ENCODE peak calls at places on chromosomes 1 and 21, in six cellular contexts. B is cardiac muscle cell, Y is aorta, X is heart right ventricle, R is colonic mucosa, P is K562. V is an unnamed sample.
A peak's percentile ranks its signal among the peaks of the same experiment; 100 is the strongest.

GRCh38 chr1:8206397-8206796 is 111.5 kb upstream of the SLC45A1 start:
- DNase-seq in R (no peak), P (no peak), B (no peak), Y (no peak), X (no peak), V (no peak)

GRCh38 chr1:231444059-231444458 is 22.0 kb upstream of the EGLN1 start:
- DNase-seq in R (no peak), B (no peak), Y (no peak), X (no peak), P (no peak), V (no peak)

GRCh38 chr1:1434131-1434811 is 1.2 kb upstream of the VWA1 start:
- DNase-seq in P (peak; percentile 33), R (peak; percentile 40), B (peak; percentile 52), X (peak; percentile 77), Y (peak; percentile 54), V (peak; percentile 75)

GRCh38 chr1:17075470-17076255 is 21.8 kb upstream of the SDHB start:
- DNase-seq in R (peak; percentile 51), P (peak; percentile 61), X (no peak), B (peak; percentile 17), Y (no peak), V (no peak)

GRCh38 chr1:154433161-154433681 is 28.1 kb downstream of the IL6R start:
- DNase-seq in B (no peak), P (no peak), R (no peak), Y (no peak), X (no peak), V (no peak)

GRCh38 chr1:247204177-247204647 is 32.4 kb upstream of the ZNF124 start:
- DNase-seq in Y (no peak), P (no peak), X (no peak), R (no peak), B (no peak), V (no peak)

GRCh38 chr1:71236503-71236902 is 155.7 kb upstream of the ZRANB2 start:
- DNase-seq in R (no peak), B (no peak), Y (no peak), P (no peak), X (no peak), V (no peak)

GRCh38 chr21:41879190-41879998 is at the start of gene PRDM15:
- DNase-seq in R (peak; percentile 82), P (peak; percentile 92), X (peak; percentile 86), Y (peak; percentile 89), B (peak; percentile 90), V (peak; percentile 86)

GRCh38 chr1:9996624-9997582 is at the start of gene RBP7:
- DNase-seq in X (peak; percentile 6), B (peak; percentile 22), Y (no peak), P (no peak), R (peak; percentile 26), V (peak; percentile 36)

GRCh38 chr1:158007949-158008386 is 14.5 kb downstream of the KIRREL1 start:
- DNase-seq in B (no peak), Y (no peak), P (no peak), R (no peak), X (no peak), V (no peak)

GRCh38 chr21:44436958-44437357 is 18.4 kb upstream of the LRRC3 start:
- DNase-seq in P (no peak), R (no peak), B (no peak), Y (peak; percentile 8), X (no peak), V (peak; percentile 8)

GRCh38 chr21:41926807-41927171 is 27.0 kb downstream of the C2CD2 start:
- DNase-seq in Y (no peak), B (no peak), R (no peak), P (no peak), X (no peak), V (no peak)

GRCh38 chr1:46535063-46535462 is 16.4 kb downstream of the KNCN start:
- DNase-seq in Y (no peak), P (peak; percentile 74), B (peak; percentile 51), X (no peak), R (peak; percentile 51), V (no peak)

GRCh38 chr1:75855010-75855409 is 58.3 kb downstream of the MSH4 start:
- DNase-seq in B (no peak), P (no peak), R (no peak), X (no peak), Y (no peak), V (no peak)

GRCh38 chr1:232376632-232377493 is 253.1 kb downstream of the SIPA1L2 start:
- DNase-seq in B (no peak), P (no peak), X (peak; percentile 29), R (no peak), Y (no peak), V (no peak)

GRCh38 chr1:234478152-234478480 is 863 bp downstream of the TARBP1 start:
- DNase-seq in P (peak; percentile 75), R (peak; percentile 76), Y (no peak), B (peak; percentile 73), X (peak; percentile 39), V (no peak)

GRCh38 chr1:64129708-64130107 is 73.7 kb upstream of the UBE2U start:
- DNase-seq in R (no peak), Y (no peak), X (no peak), P (no peak), B (no peak), V (no peak)

DNA sequence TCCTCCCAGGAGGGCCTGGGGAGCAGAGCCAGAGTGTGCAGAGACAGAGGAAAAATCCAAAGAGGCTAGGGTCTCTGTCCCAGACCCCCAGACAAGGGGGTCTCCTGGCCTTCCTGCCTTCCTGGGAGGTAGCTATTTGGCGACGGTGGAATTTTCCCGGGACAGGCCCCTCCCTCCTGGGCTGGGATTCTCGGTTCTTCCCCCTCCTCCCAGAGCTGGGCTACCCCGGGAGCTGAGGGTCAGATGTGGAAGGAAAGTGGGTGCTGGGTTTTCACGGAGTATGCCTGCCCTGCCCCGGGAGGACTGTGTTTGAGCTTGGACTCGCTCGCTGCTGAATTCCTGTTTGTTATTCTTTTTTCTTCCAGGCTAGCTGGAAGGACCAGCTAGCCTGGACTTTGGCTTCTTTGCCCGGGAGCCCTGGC is 770 bp downstream of the AMPD2 start:
- DNase-seq in B (peak; percentile 46), X (peak; percentile 47), P (peak; percentile 61), Y (peak; percentile 71), R (peak; percentile 67), V (no peak)
- H3K4me1 ChIP-seq in B (no peaks in the 10 kb centered on the region), X (peaks cover 9% of the 10 kb centered on the region), P (peaks cover 32% of the 10 kb centered on the region), Y (no peaks in the 10 kb centered on the region), R (peaks cover 15% of the 10 kb centered on the region), V (peaks cover 65% of the 10 kb centered on the region)

DNA sequence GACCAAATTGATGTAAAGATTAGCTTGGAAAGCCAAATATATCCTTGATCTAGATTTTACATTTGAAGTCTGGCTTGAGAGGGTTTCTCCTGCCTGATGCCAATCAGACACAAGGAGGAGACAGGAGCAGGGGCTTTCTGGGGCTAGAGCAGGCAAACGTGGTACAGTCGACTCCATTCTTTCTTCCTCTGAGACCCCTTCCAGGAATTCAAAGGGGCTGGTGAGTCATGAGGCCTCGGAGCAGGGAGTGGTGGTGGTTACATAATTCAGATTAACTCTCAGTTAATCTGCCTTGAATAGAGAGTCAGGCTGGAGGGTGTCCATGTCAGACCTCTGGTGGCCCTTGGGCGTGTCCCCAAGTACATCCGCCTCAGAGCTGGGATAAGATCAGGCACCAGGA is 4.8 kb downstream of the AJAP1 start:
- DNase-seq in Y (no peak), X (no peak), B (no peak), R (no peak), P (no peak), V (no peak)
- H3K4me3 ChIP-seq in Y (no peak overlapping the region), X (no peak overlapping the region), B (no peak overlapping the region), R (no peak overlapping the region), P (no peak overlapping the region), V (no peak overlapping the region)

GRCh38 chr1:66296901-66297300 is 237.1 kb upstream of the SGIP1 start:
- DNase-seq in R (no peak), X (no peak), B (no peak), P (no peak), Y (no peak), V (no peak)

GRCh38 chr1:66295821-66296220 is 238.1 kb upstream of the SGIP1 start:
- DNase-seq in Y (no peak), X (no peak), P (no peak), B (no peak), R (no peak), V (no peak)

GRCh38 chr1:66292944-66293343 is 241.0 kb upstream of the SGIP1 start:
- DNase-seq in Y (no peak), P (no peak), B (no peak), R (no peak), X (no peak), V (no peak)

GRCh38 chr1:66296370-66296769 is 237.6 kb upstream of the SGIP1 start:
- DNase-seq in P (no peak), X (no peak), R (no peak), Y (no peak), B (no peak), V (no peak)

DNA sequence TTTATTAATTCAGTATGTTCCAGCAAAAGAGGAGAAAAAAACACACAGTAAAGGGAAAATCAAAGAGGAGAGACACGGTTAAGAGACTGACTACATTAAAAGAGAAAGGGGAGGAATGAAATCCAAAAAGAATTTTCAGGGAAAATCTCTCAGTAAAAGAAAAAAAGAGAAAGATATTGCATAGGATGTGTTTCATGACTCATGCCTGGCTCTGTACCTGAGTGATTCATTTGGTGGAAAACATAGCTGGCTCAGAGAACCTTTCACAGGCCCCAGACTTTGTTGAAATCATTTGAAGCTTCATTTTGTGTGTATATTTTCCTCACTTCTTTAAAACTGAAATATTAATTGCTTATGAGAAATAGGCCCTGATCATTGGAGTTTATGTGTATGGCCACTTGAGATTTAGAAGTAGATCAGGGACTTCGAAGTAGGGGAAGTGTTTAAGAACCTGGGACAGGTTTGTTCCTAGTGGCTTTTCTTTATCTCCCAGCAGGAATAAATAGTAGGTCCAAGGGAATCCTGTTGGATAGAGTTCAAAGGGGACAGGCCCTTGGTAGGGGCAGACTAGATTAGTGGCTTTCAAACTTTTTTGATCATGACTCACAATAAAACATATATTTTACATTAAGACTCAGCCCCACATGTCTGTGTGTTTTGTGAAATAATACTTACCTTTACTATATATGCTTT is 239.1 kb upstream of the SGIP1 start:
- DNase-seq in Y (no peak), B (no peak), R (no peak), P (no peak), X (no peak), V (no peak)
- H3K4me1 ChIP-seq in Y (no peaks in the 10 kb centered on the region), B (peaks cover 4% of the 10 kb centered on the region), R (no peaks in the 10 kb centered on the region), P (no peaks in the 10 kb centered on the region), X (no peaks in the 10 kb centered on the region), V (peaks cover 16% of the 10 kb centered on the region)

DNA sequence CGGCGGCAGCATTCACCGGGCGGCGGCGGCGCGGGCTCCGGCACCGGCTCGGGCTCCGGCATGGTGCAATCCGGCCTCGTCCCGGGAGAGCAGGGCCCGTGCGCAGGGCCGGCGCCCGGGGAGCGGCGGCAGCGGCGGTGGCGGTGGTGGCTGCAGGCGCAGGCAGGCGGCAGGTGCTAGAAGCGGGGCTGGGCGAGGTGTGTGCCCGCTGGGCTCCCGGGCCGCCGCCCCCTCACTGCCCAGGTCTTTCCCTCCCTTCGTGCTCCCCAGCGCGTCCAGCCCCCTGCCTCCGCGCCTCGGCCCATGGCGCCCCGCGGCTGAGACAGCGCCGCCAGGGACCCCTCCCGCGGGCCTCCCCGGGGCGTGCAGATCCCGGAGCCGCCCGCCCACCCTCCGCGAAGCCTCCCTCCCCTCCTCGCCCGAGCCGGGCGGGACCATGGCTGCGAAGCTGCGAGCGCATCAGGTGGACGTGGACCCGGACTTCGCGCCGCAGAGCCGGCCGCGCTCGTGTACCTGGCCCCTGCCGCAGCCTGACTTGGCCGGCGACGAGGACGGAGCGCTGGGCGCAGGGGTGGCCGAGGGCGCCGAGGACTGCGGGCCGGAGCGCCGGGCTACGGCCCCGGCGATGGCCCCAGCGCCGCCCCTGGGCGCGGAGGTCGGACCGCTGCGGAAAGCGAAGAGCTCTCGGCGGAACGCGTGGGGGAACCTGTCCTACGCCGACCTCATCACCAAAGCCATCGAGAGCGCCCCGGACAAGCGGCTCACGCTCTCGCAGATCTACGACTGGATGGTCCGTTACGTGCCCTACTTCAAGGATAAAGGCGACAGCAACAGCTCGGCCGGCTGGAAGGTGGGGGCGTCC is 492 bp downstream of the FOXO6 start:
- DNase-seq in X (no peak), Y (peak; percentile 56), B (peak; percentile 61), R (peak; percentile 34), P (no peak), V (no peak)
- H3K4me3 ChIP-seq in X (peak overlapping the region; percentile 65), Y (peak overlapping the region; percentile 70), B (peak overlapping the region; percentile 79), R (peak overlapping the region; percentile 70), P (peak overlapping the region; percentile 42), V (peak overlapping the region; percentile 76)